ENCODE peak calls at places on chromosomes 3 and 15, in four cellular contexts. G is CD4-positive, alpha-beta T cell; Y is SK-N-SH; O is DND-41. A is an unnamed sample.

GRCh38 chr3:192091831-192092230 is 630.9 kb downstream of the PYDC2 start:
- DNase-seq in G (no peak), O (no peak), Y (no peak), A (no peak)

GRCh38 chr3:126130981-126131750 is 47.2 kb upstream of the SLC41A3 start:
- DNase-seq in O (no peak), Y (peak; percentile 2), G (no peak), A (no peak)

GRCh38 chr3:66475386-66476020 is 25.3 kb downstream of the LRIG1 start:
- DNase-seq in Y (no peak), G (no peak), O (no peak), A (no peak)

GRCh38 chr15:37872661-37873060 is 61.8 kb upstream of the TMCO5A start:
- DNase-seq in O (no peak), G (no peak), Y (no peak), A (no peak)

GRCh38 chr3:67724434-67724833 is 70.0 kb upstream of the SUCLG2 start:
- DNase-seq in G (no peak), Y (no peak), O (no peak), A (no peak)

GRCh38 chr3:53226142-53226840 is 29.5 kb downstream of the TKT start:
- DNase-seq in Y (no peak), G (no peak), O (no peak), A (no peak)

GRCh38 chr15:58521293-58521991 is 89.7 kb downstream of the LIPC start:
- DNase-seq in G (no peak), Y (no peak), O (no peak), A (no peak)

GRCh38 chr3:102233881-102234280 is 200.9 kb upstream of the ZPLD1 start:
- DNase-seq in O (no peak), G (no peak), Y (no peak), A (no peak)

GRCh38 chr3:69305011-69305410 is 80.9 kb downstream of the FRMD4B start:
- DNase-seq in Y (no peak), O (no peak), G (no peak), A (no peak)

GRCh38 chr3:130088061-130088460 is 6.4 kb downstream of the ALG1L2 start:
- DNase-seq in Y (no peak), O (no peak), G (no peak), A (no peak)

GRCh38 chr3:67329358-67329757 is 325.1 kb downstream of the SUCLG2 start:
- DNase-seq in O (no peak), G (no peak), Y (no peak), A (no peak)

GRCh38 chr3:58111513-58112184 is 99.1 kb downstream of the DNASE1L3 start:
- DNase-seq in Y (no peak), G (no peak), O (no peak), A (no peak)

GRCh38 chr3:8986741-8987672 is 23.7 kb upstream of the RAD18 start:
- DNase-seq in Y (no peak), O (no peak), G (no peak), A (no peak)

GRCh38 chr15:50786871-50787270 is 21.4 kb upstream of the SPPL2A start:
- DNase-seq in G (no peak), O (no peak), Y (no peak), A (no peak)

GRCh38 chr15:72156928-72157327 is 38.7 kb downstream of the SENP8 start:
- DNase-seq in Y (no peak), O (no peak), G (no peak), A (no peak)

GRCh38 chr3:16516695-16517481 is 3.4 kb upstream of the RFTN1 start:
- DNase-seq in O (peak; percentile 42), Y (peak; percentile 58), G (no peak), A (no peak)

GRCh38 chr3:16885948-16886683 is 1.4 kb downstream of the PLCL2 start:
- DNase-seq in O (peak; percentile 53), Y (no peak), G (no peak), A (peak; percentile 33)

GRCh38 chr3:184362668-184363540 is 1.4 kb downstream of the POLR2H start:
- DNase-seq in Y (peak; percentile 94), O (peak; percentile 96), G (peak; percentile 85), A (peak; percentile 92)

GRCh38 chr3:30667250-30667585 is 60.8 kb downstream of the TGFBR2 start:
- DNase-seq in O (peak; percentile 81), G (no peak), Y (no peak), A (no peak)

GRCh38 chr15:68410466-68411200 is 21.3 kb downstream of the ITGA11 start:
- DNase-seq in O (no peak), G (no peak), Y (no peak), A (no peak)

GRCh38 chr3:31096661-31097060 is 202.2 kb upstream of the GADL1 start:
- DNase-seq in Y (no peak), G (no peak), O (no peak), A (no peak)

GRCh38 chr15:85879334-85880163 is 84.8 kb upstream of the KLHL25 start:
- DNase-seq in O (no peak), G (no peak), Y (no peak), A (no peak)

GRCh38 chr15:64851503-64851840 is 9.8 kb downstream of the PLEKHO2 start:
- DNase-seq in Y (no peak), O (no peak), G (no peak), A (no peak)

GRCh38 chr3:98602078-98602678 is 8.8 kb upstream of the CPOX start:
- DNase-seq in Y (peak; percentile 51), G (no peak), O (peak; percentile 64), A (no peak)

GRCh38 chr15:82933576-82933975 is 18.9 kb downstream of the HOMER2 start:
- DNase-seq in Y (no peak), G (no peak), O (no peak), A (no peak)

GRCh38 chr3:68088216-68088615 is 433.8 kb upstream of the SUCLG2 start:
- DNase-seq in G (peak; percentile 17), O (peak; percentile 7), Y (no peak), A (peak; percentile 21)

GRCh38 chr15:96390986-96391385 is 60.5 kb downstream of the NR2F2 start:
- DNase-seq in Y (no peak), O (no peak), G (no peak), A (no peak)

GRCh38 chr3:63655519-63655918 is 3.0 kb downstream of the SNTN start:
- DNase-seq in G (no peak), Y (no peak), O (no peak), A (no peak)

GRCh38 chr3:78013653-78014052 is 973.8 kb downstream of the ROBO2 start:
- DNase-seq in G (no peak), O (no peak), Y (no peak), A (no peak)

GRCh38 chr15:35741395-35741794 is 195.4 kb upstream of the DPH6 start:
- DNase-seq in O (no peak), Y (peak; percentile 13), G (no peak), A (no peak)

GRCh38 chr3:137121704-137122314 is 164.0 kb downstream of the IL20RB start:
- DNase-seq in Y (peak; percentile 33), O (peak; percentile 49), G (no peak), A (no peak)

GRCh38 chr15:29045717-29046116 is 159.9 kb downstream of the APBA2 start:
- DNase-seq in Y (no peak), G (no peak), O (no peak), A (no peak)

GRCh38 chr3:169594402-169594801 is 69.1 kb downstream of the MECOM start:
- DNase-seq in O (no peak), G (no peak), Y (no peak), A (no peak)

GRCh38 chr15:98397411-98397810 is 250.9 kb upstream of the IGF1R start:
- DNase-seq in Y (no peak), G (no peak), O (no peak), A (no peak)

GRCh38 chr3:14772533-14773138 is 46.1 kb upstream of the FGD5 start:
- DNase-seq in G (no peak), Y (no peak), O (no peak), A (peak; percentile 42)

GRCh38 chr15:66014022-66014421 is 144.7 kb downstream of the RAB11A start:
- DNase-seq in O (no peak), G (no peak), Y (no peak), A (no peak)

GRCh38 chr15:25582886-25583285 is 144.1 kb upstream of the UBE3A start:
- DNase-seq in Y (no peak), G (no peak), O (no peak), A (no peak)
- H3K9me3 ChIP-seq in Y (no peaks in the 10 kb centered on the region), G (no peaks in the 10 kb centered on the region), O (no peaks in the 10 kb centered on the region), A (no peaks in the 10 kb centered on the region)

DNA sequence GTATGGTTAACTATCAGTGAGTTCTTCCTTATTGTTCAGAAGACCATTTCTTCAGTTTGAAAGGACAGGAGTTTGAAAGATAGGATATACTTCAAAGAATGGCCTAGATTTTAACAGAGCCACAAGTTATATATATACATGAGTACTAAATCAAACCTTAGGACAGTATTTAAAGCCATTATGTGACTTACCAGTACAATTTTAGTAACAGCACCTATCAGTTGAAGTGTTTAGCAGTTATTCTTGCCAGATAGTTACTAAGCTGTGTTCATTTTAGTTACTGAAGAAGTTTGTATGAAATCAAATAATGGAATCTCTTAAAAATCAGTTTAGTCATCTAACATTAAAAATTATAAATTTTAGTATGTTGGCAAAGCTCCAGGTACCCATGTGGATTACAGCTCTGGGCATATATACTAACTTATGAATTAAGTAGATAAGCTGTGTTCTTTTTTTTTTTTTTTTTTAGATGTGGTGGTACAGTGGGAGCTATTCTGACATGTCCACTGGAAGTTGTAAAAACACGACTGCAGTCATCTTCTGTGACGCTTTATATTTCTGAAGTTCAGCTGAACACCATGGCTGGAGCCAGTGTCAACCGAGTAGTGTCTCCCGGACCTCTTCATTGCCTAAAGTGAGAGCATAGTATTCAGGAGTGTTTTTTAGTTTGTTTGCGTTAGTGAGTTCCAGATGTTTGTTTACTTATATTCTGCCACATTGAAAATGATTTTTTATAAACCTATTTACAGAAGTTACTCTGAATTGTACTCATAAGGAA is 14.6 kb downstream of the SLC25A36 start:
- DNase-seq in O (no peak), Y (no peak), G (no peak), A (no peak)
- H3K27ac ChIP-seq in O (no peak overlapping the region), Y (no peak overlapping the region), G (no peak overlapping the region), A (no peak overlapping the region)

GRCh38 chr3:853489-853888 is 239.3 kb upstream of the CNTN6 start:
- DNase-seq in G (no peak), O (no peak), Y (no peak), A (no peak)

GRCh38 chr3:851098-851790 is 241.6 kb upstream of the CNTN6 start:
- DNase-seq in G (no peak), Y (no peak), O (no peak), A (no peak)

DNA sequence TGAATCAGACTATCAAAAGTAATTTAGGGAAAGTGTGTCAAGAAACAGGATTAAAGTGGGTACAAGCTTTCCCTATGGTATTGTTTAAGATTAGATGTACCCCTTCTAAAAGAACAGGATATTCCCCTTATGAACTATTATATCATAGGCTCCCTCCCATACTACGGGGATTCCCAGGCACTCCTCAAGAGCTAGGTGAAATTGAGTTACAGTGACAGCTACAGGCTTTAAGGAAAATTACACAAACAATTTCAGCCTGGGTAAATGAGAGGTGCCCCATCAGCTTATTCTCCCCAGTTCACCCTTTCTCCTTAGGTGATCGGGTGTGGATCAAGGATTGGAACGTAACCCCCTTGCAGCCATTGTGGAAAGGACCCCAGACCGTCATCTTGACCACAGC is 240.8 kb upstream of the CNTN6 start:
- DNase-seq in G (no peak), Y (no peak), O (no peak), A (no peak)
- TF ChIP-seq CTCF in G (no peak), Y (peak; percentile 12), O (no peak), A (no peak)

GRCh38 chr15:100207053-100207452 is 134.7 kb downstream of the ADAMTS17 start:
- DNase-seq in G (no peak), Y (no peak), O (no peak), A (no peak)

GRCh38 chr15:100206643-100207042 is 135.1 kb downstream of the ADAMTS17 start:
- DNase-seq in G (no peak), Y (no peak), O (no peak), A (no peak)

GRCh38 chr15:100205549-100206295 is 136.1 kb downstream of the ADAMTS17 start:
- DNase-seq in G (no peak), O (no peak), Y (no peak), A (no peak)

GRCh38 chr15:100204211-100204610 is 137.6 kb downstream of the ADAMTS17 start:
- DNase-seq in O (no peak), G (no peak), Y (no peak), A (no peak)

GRCh38 chr15:100204771-100205170 is 137.0 kb downstream of the ADAMTS17 start:
- DNase-seq in Y (no peak), G (no peak), O (no peak), A (no peak)
- H3K9me3 ChIP-seq in Y (no peaks in the 10 kb centered on the region), G (no peaks in the 10 kb centered on the region), O (no peaks in the 10 kb centered on the region), A (no peaks in the 10 kb centered on the region)

A was measured in CD8-positive, alpha-beta T cell.